ENCODE peak calls at places on chromosomes 16 and 17, in five cellular contexts. U, J, M, W and Z are unnamed samples.

GRCh38 chr16:86768999-86769398 is 190.7 kb downstream of the FOXL1 start:
- DNase-seq in U (peak), J (no peak), M (no peak), W (no peak), Z (peak)

GRCh38 chr16:24146523-24146922 is 109.6 kb upstream of the CACNG3 start:
- DNase-seq in U (no peak), J (no peak), M (no peak), W (no peak), Z (no peak)

GRCh38 chr16:48382131-48382530 is 3.1 kb downstream of the SIAH1 start:
- DNase-seq in U (no peak), J (no peak), M (no peak), W (no peak), Z (no peak)

GRCh38 chr16:89981414-89981813 is 32.9 kb downstream of the DEF8 start:
- DNase-seq in U (no peak), J (peak), M (peak), W (no peak), Z (no peak)

GRCh38 chr16:88437367-88437964 is 15.6 kb upstream of the ZFPM1 start:
- DNase-seq in U (peak), J (peak), M (peak), W (peak), Z (peak)

GRCh38 chr16:4846503-4846900 is 586 bp downstream of the GLYR1 start:
- DNase-seq in U (peak), J (no peak), M (peak), W (no peak), Z (peak)

GRCh38 chr16:55480228-55480655 is 1.2 kb downstream of the MMP2 start:
- DNase-seq in U (peak), J (no peak), M (no peak), W (no peak), Z (peak)

GRCh38 chr16:13560151-13560550 is 359.8 kb upstream of the ERCC4 start:
- DNase-seq in U (no peak), J (no peak), M (no peak), W (no peak), Z (no peak)

GRCh38 chr17:50117202-50118040 is 12.5 kb downstream of the SAMD14 start:
- DNase-seq in U (no peak), J (no peak), M (peak), W (no peak), Z (peak)

GRCh38 chr17:20026960-20027359 is 17.8 kb downstream of the SPECC1 start:
- DNase-seq in U (no peak), J (no peak), M (no peak), W (no peak), Z (no peak)

GRCh38 chr16:12961621-12962020 is 60.2 kb downstream of the SHISA9 start:
- DNase-seq in U (no peak), J (no peak), M (no peak), W (no peak), Z (no peak)

GRCh38 chr17:77548967-77549366 is 408.2 kb downstream of the SEC14L1 start:
- DNase-seq in U (no peak), J (no peak), M (no peak), W (no peak), Z (no peak)

GRCh38 chr16:82584553-82585152 is 42.1 kb upstream of the CDH13 start:
- DNase-seq in U (no peak), J (no peak), M (no peak), W (no peak), Z (no peak)

GRCh38 chr16:3578121-3578520 is 918 bp upstream of the NLRC3 start:
- DNase-seq in U (no peak), J (peak), M (no peak), W (peak), Z (no peak)

GRCh38 chr17:34146440-34147043 is 108.5 kb upstream of the CCL2 start:
- DNase-seq in U (no peak), J (peak), M (peak), W (no peak), Z (peak)

GRCh38 chr16:55464375-55464774 is 14.6 kb upstream of the MMP2 start:
- DNase-seq in U (no peak), J (no peak), M (no peak), W (no peak), Z (no peak)

GRCh38 chr17:1492249-1493206 is at the start of gene MYO1C:
- DNase-seq in U (no peak), J (no peak), M (no peak), W (no peak), Z (peak)

GRCh38 chr17:1686086-1686485 is 1.4 kb upstream of the PRPF8 start:
- DNase-seq in U (no peak), J (no peak), M (no peak), W (no peak), Z (no peak)

GRCh38 chr16:84502581-84502980 is 1.9 kb downstream of the MEAK7 start:
- DNase-seq in U (peak), J (no peak), M (no peak), W (no peak), Z (peak)

GRCh38 chr16:83768976-83769375 is 38.8 kb upstream of the HSBP1 start:
- DNase-seq in U (no peak), J (no peak), M (no peak), W (no peak), Z (no peak)

GRCh38 chr16:57235128-57236092 is 9.6 kb upstream of the ARL2BP start:
- DNase-seq in U (peak), J (peak), M (no peak), W (no peak), Z (peak)

GRCh38 chr17:76159157-76159556 is 18.1 kb upstream of the FOXJ1 start:
- DNase-seq in U (no peak), J (no peak), M (no peak), W (no peak), Z (no peak)

GRCh38 chr17:82740906-82741759 is 5.7 kb downstream of the FN3K start:
- DNase-seq in U (no peak), J (no peak), M (no peak), W (no peak), Z (no peak)

GRCh38 chr17:74042744-74043486 is 160.6 kb upstream of the RPL38 start:
- DNase-seq in U (peak), J (peak), M (no peak), W (no peak), Z (peak)

GRCh38 chr16:84943620-84944019 is 67.7 kb downstream of the ZDHHC7 start:
- DNase-seq in U (peak), J (no peak), M (no peak), W (no peak), Z (no peak)

GRCh38 chr16:4025428-4025827 is 90.8 kb downstream of the ADCY9 start:
- DNase-seq in U (no peak), J (no peak), M (no peak), W (no peak), Z (no peak)

GRCh38 chr17:43211480-43212402 is at the start of gene TMEM106A:
- DNase-seq in U (peak), J (peak), M (peak), W (peak), Z (peak)

GRCh38 chr16:57757883-57758282 is 22.3 kb downstream of the KATNB1 start:
- DNase-seq in U (no peak), J (no peak), M (no peak), W (no peak), Z (no peak)

GRCh38 chr17:12538003-12538402 is 127.7 kb upstream of the MYOCD start:
- DNase-seq in U (no peak), J (no peak), M (no peak), W (no peak), Z (no peak)

GRCh38 chr16:89531821-89532526 is 23.8 kb downstream of the SPG7 start:
- DNase-seq in U (no peak), J (no peak), M (no peak), W (no peak), Z (no peak)

GRCh38 chr16:72124761-72125634 is 31.4 kb downstream of the DHX38 start:
- DNase-seq in U (peak), J (peak), M (peak), W (peak), Z (peak)

GRCh38 chr17:60579090-60579489 is 20.9 kb upstream of the PPM1D start:
- DNase-seq in U (peak), J (no peak), M (no peak), W (no peak), Z (no peak)

GRCh38 chr16:56286819-56287218 is 95.5 kb downstream of the GNAO1 start:
- DNase-seq in U (peak), J (no peak), M (no peak), W (no peak), Z (no peak)

GRCh38 chr16:81623365-81624102 is 155.6 kb upstream of the PLCG2 start:
- DNase-seq in U (peak), J (no peak), M (peak), W (peak), Z (peak)

GRCh38 chr17:63516910-63517824 is 6.0 kb upstream of the KCNH6 start:
- DNase-seq in U (peak), J (peak), M (no peak), W (no peak), Z (peak)